ENCODE peak calls at places on chromosomes 6 and 20, in four cellular contexts. C is ovary, M is IMR-90, Z is psoas muscle. T is an unnamed sample.

GRCh38 chr6:96235927-96236326 is 220.2 kb downstream of the FUT9 start:
- DNase-seq in C (no peak), M (no peak), Z (no peak), T (peak)

GRCh38 chr6:3794092-3794491 is 42.6 kb upstream of the PXDC1 start:
- DNase-seq in C (no peak), M (no peak), Z (no peak), T (no peak)

GRCh38 chr20:15875446-15875845 is 697.8 kb downstream of the KIF16B start:
- DNase-seq in C (no peak), M (no peak), Z (no peak), T (no peak)

GRCh38 chr6:108588586-108588985 is 27.9 kb downstream of the FOXO3 start:
- DNase-seq in C (no peak), M (peak), Z (peak), T (peak)

GRCh38 chr6:168206186-168206585 is 113.4 kb downstream of the DACT2 start:
- DNase-seq in C (no peak), M (no peak), Z (no peak), T (no peak)

GRCh38 chr6:47446974-47447373 is 30.6 kb upstream of the CD2AP start:
- DNase-seq in C (no peak), M (no peak), Z (no peak), T (peak)

GRCh38 chr20:4949833-4950178 is 51.5 kb downstream of the SLC23A2 start:
- DNase-seq in C (no peak), M (peak), Z (no peak), T (peak)

GRCh38 chr20:44028868-44029847 is 114.5 kb downstream of the TOX2 start:
- DNase-seq in C (no peak), M (no peak), Z (no peak), T (no peak)

GRCh38 chr6:78810146-78810545 is 57.2 kb upstream of the IRAK1BP1 start:
- DNase-seq in C (no peak), M (peak), Z (no peak), T (peak)

GRCh38 chr6:41644297-41644879 is 6.1 kb downstream of the MDFI start:
- DNase-seq in C (no peak), M (no peak), Z (no peak), T (peak)

GRCh38 chr20:13029687-13030510 is 21.1 kb downstream of the SPTLC3 start:
- DNase-seq in C (no peak), M (peak), Z (no peak), T (peak)

GRCh38 chr6:7562769-7563168 is 21.3 kb downstream of the DSP start:
- DNase-seq in C (no peak), M (no peak), Z (no peak), T (no peak)

GRCh38 chr6:109579361-109579760 is 96.3 kb upstream of the ZBTB24 start:
- DNase-seq in C (no peak), M (no peak), Z (no peak), T (peak)

GRCh38 chr6:150269857-150270223 is 99.0 kb upstream of the IYD start:
- DNase-seq in C (no peak), M (peak), Z (no peak), T (peak)

GRCh38 chr6:65787787-65788186 is 80.8 kb upstream of the EYS start:
- DNase-seq in C (no peak), M (no peak), Z (no peak), T (no peak)

GRCh38 chr6:170042596-170043118 is 248.2 kb downstream of the DLL1 start:
- DNase-seq in C (no peak), M (no peak), Z (peak), T (no peak)

GRCh38 chr20:43925786-43926185 is 11.1 kb downstream of the TOX2 start:
- DNase-seq in C (no peak), M (peak), Z (no peak), T (peak)

GRCh38 chr6:5672581-5673011 is 334.1 kb downstream of the NRN1 start:
- DNase-seq in C (peak), M (peak), Z (peak), T (peak)

DNA sequence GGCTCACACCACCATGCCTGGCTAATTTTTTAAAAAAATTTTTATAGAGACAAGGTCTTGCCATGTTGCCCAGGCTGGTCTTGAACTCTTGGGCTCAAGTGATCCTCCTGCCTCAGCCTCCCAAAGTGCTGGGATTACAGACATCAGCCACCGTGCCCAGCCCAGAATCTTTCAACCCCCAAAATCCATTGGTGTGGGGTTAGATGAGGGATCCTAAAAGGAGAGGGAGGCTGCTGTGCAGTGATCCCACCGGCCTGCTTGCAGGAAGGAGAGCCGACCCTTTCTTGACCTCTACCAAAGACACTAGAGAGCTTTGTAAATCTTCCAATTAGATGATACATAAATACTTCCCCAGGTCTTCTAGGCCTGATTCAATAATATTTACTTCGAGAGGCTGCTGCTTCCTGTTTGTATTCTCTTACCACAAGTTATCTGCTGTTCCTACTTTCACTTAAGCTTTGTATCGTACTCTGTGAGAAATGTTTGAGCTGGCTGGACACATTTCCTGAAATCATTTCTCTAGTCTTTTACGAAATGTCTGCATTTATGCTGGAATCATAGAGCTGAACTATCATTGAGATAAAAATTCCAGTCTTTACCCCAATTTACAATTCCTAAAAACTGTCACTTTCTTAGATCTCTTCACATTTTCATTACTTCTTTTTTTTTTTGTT is 49.3 kb upstream of the IER3 start:
- DNase-seq in C (no peak), M (peak), Z (no peak), T (no peak)
- H3K4me3 ChIP-seq in C (no peak), M (no peak), Z (no peak), T (no peak)

GRCh38 chr20:42270539-42270938 is 652.4 kb upstream of the CHD6 start:
- DNase-seq in C (no peak), M (no peak), Z (no peak), T (no peak)
- TF ChIP-seq CTCF in C (no peak), M (no peak), Z (no peak), T (no peak)

GRCh38 chr6:30883476-30883742 is 910 bp upstream of the DDR1 start:
- DNase-seq in C (no peak), M (no peak), Z (no peak), T (no peak)
- H3K4me3 ChIP-seq in C (peak), M (no peak), Z (peak), T (peak)

GRCh38 chr6:45854343-45854742 is 161.3 kb downstream of the CLIC5 start:
- DNase-seq in C (no peak), M (no peak), Z (no peak), T (no peak)

GRCh38 chr6:45845546-45845945 is 170.1 kb downstream of the CLIC5 start:
- DNase-seq in C (no peak), M (no peak), Z (no peak), T (peak)

GRCh38 chr6:45855642-45856408 is 159.8 kb downstream of the CLIC5 start:
- DNase-seq in C (no peak), M (no peak), Z (no peak), T (no peak)

DNA sequence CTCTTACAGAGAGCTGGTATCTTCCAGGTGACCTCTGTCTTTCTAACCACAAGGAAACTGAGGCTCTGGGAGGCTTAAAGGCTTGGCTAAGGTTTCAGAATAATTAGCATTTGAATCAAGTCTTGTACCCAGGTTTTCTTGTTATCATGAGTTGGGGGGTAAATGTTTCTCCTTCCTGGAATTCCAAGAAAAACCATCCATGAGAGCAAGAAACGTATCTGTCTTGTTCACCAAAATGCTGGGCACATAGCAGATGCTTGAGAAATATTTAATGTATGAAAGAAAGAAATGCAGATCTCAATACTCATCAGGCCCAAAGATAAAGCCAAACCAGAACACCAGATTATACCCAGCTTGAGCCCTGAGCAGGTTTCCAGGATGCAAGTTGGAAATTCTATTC is 164.7 kb downstream of the CLIC5 start:
- DNase-seq in C (no peak), M (no peak), Z (no peak), T (no peak)
- TF ChIP-seq CTCF in C (no peak), M (no peak), Z (no peak), T (no peak)

T was measured in epithelial cell of esophagus.